ENCODE peak calls at places on chromosomes 11 and 22, in ten cellular contexts. G is CD14-positive monocyte; V is activated CD8-positive, alpha-beta memory T cell treated with anti-CD3 and anti-CD28 coated beads for 1 hour; R is HL-60; S is OCI-M1; A is omental fat pad; H is Calu3; F is iPS DF 6.9; I is breast epithelium; N is CD4-positive, alpha-beta memory T cell. Z is an unnamed sample.

GRCh38 chr22:41217553-41218157 is 12.5 kb downstream of the L3MBTL2 start:
- DNase-seq in G (peak), V (no peak), R (peak), S (peak), A (peak), H (no peak), F (no peak), I (peak), N (peak), Z (peak)

GRCh38 chr11:103806130-103806900 is 230.1 kb upstream of the DDI1 start:
- DNase-seq in G (no peak), V (no peak), R (no peak), S (no peak), A (no peak), H (peak), F (no peak), I (peak), N (no peak), Z (no peak)

GRCh38 chr11:279966-280761 is 2.0 kb downstream of the NLRP6 start:
- DNase-seq in G (peak), V (no peak), R (peak), S (no peak), A (no peak), H (peak), F (no peak), I (no peak), N (peak), Z (no peak)

GRCh38 chr11:74543991-74544390 is 48.4 kb upstream of the POLD3 start:
- DNase-seq in G (no peak), V (no peak), R (no peak), S (no peak), A (no peak), H (no peak), F (no peak), I (no peak), N (no peak), Z (peak)

GRCh38 chr11:87097582-87097981 is 59.8 kb downstream of the TMEM135 start:
- DNase-seq in G (no peak), V (no peak), R (peak), S (peak), A (no peak), H (peak), F (peak), I (no peak), N (peak), Z (peak)

GRCh38 chr22:47018010-47018910 is 255.8 kb downstream of the TBC1D22A start:
- DNase-seq in G (no peak), V (no peak), R (no peak), S (no peak), A (no peak), H (no peak), F (no peak), I (no peak), N (no peak), Z (no peak)

GRCh38 chr11:86469491-86470388 is 95.1 kb downstream of the CCDC81 start:
- DNase-seq in G (no peak), V (no peak), R (no peak), S (peak), A (no peak), H (no peak), F (no peak), I (no peak), N (no peak), Z (no peak)

GRCh38 chr11:44221486-44221885 is 88.5 kb downstream of the ALX4 start:
- DNase-seq in G (no peak), V (no peak), R (no peak), S (no peak), A (no peak), H (no peak), F (no peak), I (no peak), N (no peak), Z (no peak)

GRCh38 chr22:25645964-25646363 is 81.5 kb downstream of the GRK3 start:
- DNase-seq in G (no peak), V (no peak), R (no peak), S (no peak), A (no peak), H (no peak), F (no peak), I (no peak), N (no peak), Z (no peak)

Z was measured in erythroblast.